ENCODE peak calls at places on chromosomes 7 and 10, in seven cellular contexts. O is H1, X is K562, S is NT2/D1, T is GM12878, F is SK-N-SH, V is HepG2. H is an unnamed sample.

GRCh38 chr7:114865564-114865963 is 56.3 kb upstream of the MDFIC start:
- DNase-seq in F (no peak), V (peak; percentile 8), X (no peak), T (peak; percentile 25), S (peak; percentile 49), O (no peak), H (peak; percentile 46)

GRCh38 chr7:158239290-158239981 is 348.2 kb downstream of the PTPRN2 start:
- DNase-seq in F (peak; percentile 64), T (no peak), X (peak; percentile 9), S (no peak), V (no peak), O (no peak), H (no peak)

GRCh38 chr10:114547466-114547865 is 110.6 kb downstream of the ABLIM1 start:
- DNase-seq in X (no peak), T (no peak), F (no peak), V (no peak), S (no peak), O (no peak), H (no peak)

GRCh38 chr10:124743188-124744046 is 761 bp downstream of the FAM53B start:
- DNase-seq in T (no peak), V (no peak), O (no peak), S (no peak), F (peak; percentile 74), X (peak; percentile 46), H (no peak)

GRCh38 chr7:36161996-36162395 is 8.9 kb downstream of the EEPD1 start:
- DNase-seq in T (no peak), X (no peak), V (no peak), F (no peak), O (no peak), S (no peak), H (no peak)

GRCh38 chr10:118793545-118793944 is 38.8 kb upstream of the CACUL1 start:
- DNase-seq in F (no peak), S (no peak), V (no peak), X (no peak), O (no peak), T (no peak), H (no peak)

GRCh38 chr10:91124016-91124415 is 96.4 kb upstream of the PCGF5 start:
- DNase-seq in V (peak; percentile 3), S (no peak), O (no peak), T (no peak), X (no peak), F (no peak), H (no peak)

GRCh38 chr10:26391701-26392695 is 46.1 kb upstream of the APBB1IP start:
- DNase-seq in F (peak; percentile 6), X (no peak), S (no peak), V (no peak), O (no peak), T (no peak), H (no peak)

GRCh38 chr7:43584200-43584586 is 1.3 kb downstream of the STK17A start:
- DNase-seq in F (no peak), X (no peak), O (no peak), S (no peak), T (no peak), V (peak; percentile 79), H (no peak)

GRCh38 chr7:11636274-11636673 is 195.7 kb downstream of the THSD7A start:
- DNase-seq in F (no peak), X (no peak), S (no peak), T (no peak), V (no peak), O (no peak), H (no peak)

GRCh38 chr10:101617102-101617823 is 29.1 kb downstream of the DPCD start:
- DNase-seq in T (peak; percentile 33), F (peak; percentile 52), X (peak; percentile 17), V (no peak), S (no peak), O (no peak), H (no peak)

GRCh38 chr7:54907981-54908380 is 110.8 kb upstream of the EGFR start:
- DNase-seq in T (no peak), O (no peak), V (no peak), X (no peak), S (no peak), F (no peak), H (no peak)

GRCh38 chr10:71205468-71205867 is 6.9 kb upstream of the UNC5B start:
- DNase-seq in V (no peak), S (no peak), T (no peak), F (no peak), O (no peak), X (no peak), H (no peak)

GRCh38 chr10:67629461-67629971 is 66.5 kb downstream of the CTNNA3 start:
- DNase-seq in F (no peak), X (no peak), O (no peak), S (no peak), T (peak; percentile 36), V (no peak), H (no peak)

GRCh38 chr7:100475549-100475948 is 3.5 kb downstream of the TSC22D4 start:
- DNase-seq in S (no peak), X (peak; percentile 79), V (no peak), O (no peak), F (peak; percentile 28), T (no peak), H (no peak)

GRCh38 chr7:100477871-100478248 is 1.2 kb downstream of the TSC22D4 start:
- DNase-seq in F (no peak), T (no peak), X (peak; percentile 54), S (no peak), V (no peak), O (no peak), H (no peak)

GRCh38 chr7:100478966-100479660 is at the start of gene TSC22D4:
- DNase-seq in V (peak; percentile 73), S (peak; percentile 83), O (peak; percentile 90), X (peak; percentile 91), T (peak; percentile 79), F (peak; percentile 97), H (peak; percentile 74)

GRCh38 chr7:100476108-100476780 is 2.8 kb downstream of the TSC22D4 start:
- DNase-seq in X (peak; percentile 25), S (no peak), V (no peak), F (peak; percentile 31), O (no peak), T (no peak), H (no peak)

DNA sequence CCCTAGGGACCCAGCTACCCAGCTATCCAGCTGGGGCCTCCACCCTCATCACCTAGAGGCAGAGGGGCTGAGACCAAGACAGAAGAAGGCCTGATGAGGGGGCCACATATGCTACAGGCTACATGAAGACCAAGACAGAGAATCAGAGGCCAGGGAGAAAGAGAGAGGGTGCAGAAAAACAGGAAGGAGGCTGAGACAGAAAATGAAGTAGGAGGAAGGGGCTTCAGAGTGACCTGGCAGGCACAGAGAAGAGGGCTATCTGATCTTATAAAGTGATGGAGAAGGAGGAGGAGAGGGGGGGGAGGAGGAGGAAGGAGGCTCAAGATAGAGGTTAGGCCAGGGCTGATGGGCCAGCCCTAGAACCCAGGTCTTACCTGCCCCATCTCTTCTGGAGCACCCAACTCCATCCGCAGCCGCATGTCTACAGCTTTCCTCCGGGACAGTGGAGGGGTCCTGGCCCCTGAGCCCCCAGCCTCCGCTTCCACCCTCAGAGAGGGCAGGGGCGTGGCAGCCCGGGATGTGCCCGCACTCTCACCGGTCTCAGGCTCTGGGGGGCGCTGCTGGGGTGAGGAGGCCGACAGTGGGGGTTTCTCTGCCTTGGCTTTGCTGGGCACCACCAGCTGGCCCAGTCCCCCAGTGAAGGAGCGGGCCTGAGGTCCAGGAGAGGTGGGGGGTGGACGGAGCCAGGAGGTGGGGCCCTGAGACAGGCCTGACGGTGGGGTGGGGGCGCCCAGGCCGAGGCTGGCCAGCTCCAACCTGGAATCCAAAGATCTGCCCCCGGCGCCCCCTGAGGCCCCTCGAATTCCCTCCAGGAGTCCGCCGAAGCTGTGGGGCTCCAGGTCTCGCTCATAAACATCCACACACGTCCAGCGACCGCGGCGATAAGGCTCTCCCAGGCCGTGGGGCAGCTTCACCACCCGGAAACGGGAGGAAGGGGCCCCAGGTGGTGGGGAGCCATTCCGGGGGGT is 1.8 kb downstream of the TSC22D4 start:
- DNase-seq in X (peak; percentile 65), S (no peak), T (no peak), O (no peak), F (peak; percentile 61), V (no peak), H (no peak)
- TF ChIP-seq YY1 in X (no peak), S (no peak), T (no peak), O (no peak), F (no peak), V (no peak), H (no peak)

GRCh38 chr7:26156454-26157365 is 4.7 kb downstream of the NFE2L3 start:
- DNase-seq in V (peak; percentile 81), S (no peak), T (peak; percentile 84), X (no peak), O (no peak), F (no peak), H (peak; percentile 28)
- TF ChIP-seq YY1 in V (no peak), S (no peak), T (no peak), X (no peak), O (no peak), F (peak; percentile 16), H (no peak)

GRCh38 chr7:107938448-107939250 is 47.7 kb downstream of the DLD start:
- DNase-seq in V (no peak), T (no peak), F (no peak), X (no peak), O (no peak), S (no peak), H (no peak)
- TF ChIP-seq YY1 in V (no peak), T (no peak), F (no peak), X (no peak), O (no peak), S (no peak), H (no peak)

DNA sequence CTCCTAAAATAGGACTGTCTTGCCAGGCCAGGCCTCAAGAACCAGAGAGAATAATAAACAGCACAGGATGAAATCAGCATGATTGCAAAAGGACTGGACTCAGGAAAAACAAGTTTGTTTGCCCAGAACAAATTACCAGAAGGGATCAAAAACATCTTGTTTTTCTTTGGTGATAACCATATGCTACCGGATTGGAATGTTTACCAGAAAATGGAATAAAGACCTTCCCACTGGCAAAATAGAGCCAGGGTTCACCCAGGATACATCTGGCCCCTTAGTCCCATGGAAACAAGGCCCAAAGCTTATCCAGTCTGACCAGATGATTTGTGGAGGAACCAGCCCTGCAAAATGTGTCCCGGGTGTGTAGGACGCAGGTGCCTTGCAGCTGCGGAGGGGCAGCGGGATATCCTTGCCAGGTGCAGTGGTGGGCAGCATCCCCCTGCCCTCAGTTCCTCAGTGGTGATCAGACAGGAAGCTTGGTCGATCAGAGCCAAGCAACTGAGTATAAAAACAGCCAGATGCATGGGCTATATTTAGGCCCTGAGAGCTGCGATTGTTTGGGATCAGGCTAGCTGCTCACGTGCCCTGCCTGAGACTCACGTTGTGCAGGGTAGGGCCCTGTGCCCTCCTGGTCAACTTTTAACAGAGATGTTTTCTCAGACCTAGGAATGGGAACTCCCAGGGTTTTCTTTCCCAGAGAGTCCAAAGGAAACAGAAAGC is 4.6 kb upstream of the ZNF22 start:
- DNase-seq in O (no peak), S (no peak), T (no peak), F (no peak), X (no peak), V (peak; percentile 94), H (no peak)
- TF ChIP-seq YY1 in O (no peak), S (no peak), T (no peak), F (no peak), X (no peak), V (no peak), H (no peak)